ENCODE peak calls at places on chromosome 3, in seven cellular contexts. T is hippocampal formation; A is GM04504; K is mesothelial cell of epicardium; M is NCI-H748 treated with DMSO at 0.1 percent for 48 hours; R is naive thymus-derived CD8-positive, alpha-beta T cell; O is esophagus squamous epithelium. G is an unnamed sample.

GRCh38 chr3:15384510-15385237 is 42.7 kb downstream of the METTL6 start:
- DNase-seq in M (no peak), A (no peak), R (no peak), K (no peak), O (no peak), T (no peak), G (no peak)

GRCh38 chr3:154885016-154885415 is 195.1 kb upstream of the MME start:
- DNase-seq in K (no peak), M (no peak), T (no peak), R (no peak), O (no peak), A (peak), G (no peak)

GRCh38 chr3:108338901-108339545 is 42.7 kb downstream of the HHLA2 start:
- DNase-seq in M (no peak), T (no peak), K (no peak), R (no peak), A (no peak), O (no peak), G (no peak)

GRCh38 chr3:147419062-147419701 is 10.0 kb downstream of the ZIC1 start:
- DNase-seq in A (no peak), M (no peak), T (peak), O (no peak), K (no peak), R (no peak), G (no peak)

GRCh38 chr3:39808467-39809180 is 785 bp upstream of the MYRIP start:
- DNase-seq in R (no peak), K (no peak), O (peak), T (no peak), M (no peak), A (no peak), G (no peak)

GRCh38 chr3:41683666-41684350 is 278.1 kb downstream of the ULK4 start:
- DNase-seq in O (no peak), A (no peak), T (no peak), K (no peak), M (no peak), R (no peak), G (no peak)

GRCh38 chr3:117927831-117928230 is 1106.8 kb downstream of the IGSF11 start:
- DNase-seq in O (no peak), K (no peak), M (no peak), A (no peak), R (no peak), T (no peak), G (no peak)

GRCh38 chr3:37856381-37856780 is 5.3 kb upstream of the CTDSPL start:
- DNase-seq in R (no peak), A (no peak), K (no peak), T (no peak), O (no peak), M (no peak), G (no peak)

GRCh38 chr3:194691481-194692281 is 6.0 kb downstream of the FAM43A start:
- DNase-seq in R (no peak), A (no peak), K (no peak), M (no peak), O (no peak), T (no peak), G (no peak)

GRCh38 chr3:71122641-71123040 is 460.9 kb downstream of the FOXP1 start:
- DNase-seq in M (no peak), R (no peak), T (no peak), K (no peak), A (no peak), O (no peak), G (no peak)

GRCh38 chr3:37227870-37228549 is 53.6 kb upstream of the LRRFIP2 start:
- DNase-seq in K (no peak), R (no peak), M (no peak), O (no peak), A (no peak), T (no peak), G (no peak)

GRCh38 chr3:191065183-191065805 is 133.7 kb upstream of the OSTN start:
- DNase-seq in O (no peak), R (no peak), A (no peak), T (no peak), M (no peak), K (no peak), G (no peak)

G was measured in central memory CD4-positive, alpha-beta T cell.